ENCODE peak calls at places on chromosomes 13 and 19, in six cellular contexts. I is uterus, X is adrenal gland, F is right lobe of liver, K is body of pancreas, R is A549. B is an unnamed sample.

GRCh38 chr13:50358715-50359367 is 343.6 kb downstream of the KCNRG start:
- DNase-seq in I (no peak), X (no peak), F (no peak), K (no peak), R (no peak), B (no peak)

GRCh38 chr19:45757696-45758095 is 11.4 kb downstream of the SIX5 start:
- DNase-seq in I (no peak), X (no peak), F (no peak), K (no peak), R (no peak), B (no peak)

GRCh38 chr19:29665826-29666633 is 769 bp downstream of the PLEKHF1 start:
- DNase-seq in I (peak; percentile 54), X (peak; percentile 52), F (peak; percentile 67), K (no peak), R (no peak), B (peak; percentile 81)

GRCh38 chr13:75636339-75637095 is 387 bp downstream of the LMO7 start:
- DNase-seq in I (peak; percentile 16), X (peak; percentile 27), F (peak; percentile 24), K (peak; percentile 29), R (no peak), B (no peak)

GRCh38 chr19:30441011-30441410 is 68.8 kb downstream of the ZNF536 start:
- DNase-seq in I (no peak), X (peak; percentile 28), F (no peak), K (no peak), R (no peak), B (no peak)

GRCh38 chr13:60654405-60654804 is 257.4 kb downstream of the TDRD3 start:
- DNase-seq in I (no peak), X (peak; percentile 28), F (peak; percentile 38), K (peak; percentile 42), R (no peak), B (no peak)

GRCh38 chr13:35953537-35954206 is 177.5 kb downstream of the DCLK1 start:
- DNase-seq in I (peak; percentile 92), X (peak; percentile 59), F (no peak), K (peak; percentile 37), R (peak; percentile 7), B (peak; percentile 90)

GRCh38 chr13:77548594-77548993 is 13.1 kb downstream of the SCEL start:
- DNase-seq in I (no peak), X (no peak), F (no peak), K (no peak), R (no peak), B (no peak)

GRCh38 chr13:29484236-29484635 is 111.3 kb downstream of the SLC7A1 start:
- DNase-seq in I (no peak), X (no peak), F (no peak), K (no peak), R (no peak), B (no peak)

GRCh38 chr13:39335721-39336120 is 267.3 kb downstream of the LHFPL6 start:
- DNase-seq in I (no peak), X (no peak), F (no peak), K (no peak), R (no peak), B (no peak)

GRCh38 chr19:5907216-5907615 is 2.5 kb downstream of the VMAC start:
- DNase-seq in I (no peak), X (no peak), F (no peak), K (no peak), R (no peak), B (no peak)

GRCh38 chr19:10018219-10018618 is 4.9 kb downstream of the RDH8 start:
- DNase-seq in I (no peak), X (no peak), F (no peak), K (no peak), R (no peak), B (no peak)

GRCh38 chr13:28718538-28719226 is at the start of gene SLC46A3:
- DNase-seq in I (peak; percentile 99), X (peak; percentile 100), F (peak; percentile 99), K (peak; percentile 98), R (peak; percentile 86), B (peak; percentile 99)

GRCh38 chr19:17394891-17395415 is 957 bp upstream of the CCDC194 start:
- DNase-seq in I (no peak), X (peak; percentile 76), F (peak; percentile 58), K (peak; percentile 37), R (peak; percentile 48), B (no peak)

GRCh38 chr19:23404676-23405075 is 9.4 kb upstream of the ZNF91 start:
- DNase-seq in I (no peak), X (no peak), F (no peak), K (no peak), R (no peak), B (no peak)

GRCh38 chr13:83215627-83216026 is 666.6 kb downstream of the SLITRK1 start:
- DNase-seq in I (no peak), X (no peak), F (no peak), K (no peak), R (no peak), B (no peak)

GRCh38 chr13:29676535-29676934 is 81.0 kb upstream of the SLC7A1 start:
- DNase-seq in I (no peak), X (no peak), F (no peak), K (peak; percentile 14), R (no peak), B (no peak)

GRCh38 chr13:66859934-66860867 is 369.9 kb downstream of the PCDH9 start:
- DNase-seq in I (no peak), X (no peak), F (no peak), K (no peak), R (no peak), B (no peak)

GRCh38 chr19:11238781-11239376 is 540 bp upstream of the ANGPTL8 start:
- DNase-seq in I (no peak), X (no peak), F (no peak), K (no peak), R (no peak), B (no peak)

GRCh38 chr19:13118424-13119193 is 545 bp downstream of the NACC1 start:
- DNase-seq in I (peak; percentile 42), X (peak; percentile 58), F (peak; percentile 68), K (peak; percentile 49), R (peak; percentile 38), B (no peak)

GRCh38 chr19:44845612-44846454 is at the start of gene NECTIN2:
- DNase-seq in I (peak; percentile 100), X (peak; percentile 100), F (peak; percentile 100), K (peak; percentile 100), R (peak; percentile 100), B (peak; percentile 100)

GRCh38 chr19:10808937-10809655 is 26.9 kb downstream of the TMED1 start:
- DNase-seq in I (no peak), X (no peak), F (no peak), K (no peak), R (no peak), B (no peak)

GRCh38 chr19:33143897-33144405 is 12.0 kb downstream of the WDR88 start:
- DNase-seq in I (peak; percentile 50), X (peak; percentile 73), F (peak; percentile 51), K (peak; percentile 57), R (peak; percentile 98), B (peak; percentile 84)

GRCh38 chr13:97945792-97946419 is 7.6 kb upstream of the IPO5 start:
- DNase-seq in I (no peak), X (no peak), F (no peak), K (no peak), R (no peak), B (no peak)
- H3K27ac ChIP-seq in I (no peak overlapping the region), X (no peak overlapping the region), F (no peak overlapping the region), K (no peak overlapping the region), R (peak overlapping the region; percentile 87), B (no peak overlapping the region)

GRCh38 chr13:99085139-99085845 is 107.4 kb upstream of the DOCK9 start:
- DNase-seq in I (no peak), X (no peak), F (no peak), K (no peak), R (no peak), B (no peak)

GRCh38 chr13:99085846-99086148 is 107.9 kb upstream of the DOCK9 start:
- DNase-seq in I (no peak), X (no peak), F (no peak), K (no peak), R (no peak), B (no peak)

GRCh38 chr13:99086869-99087129 is 108.9 kb upstream of the DOCK9 start:
- DNase-seq in I (no peak), X (peak; percentile 47), F (no peak), K (no peak), R (peak; percentile 21), B (no peak)

GRCh38 chr13:99087130-99087953 is 109.5 kb upstream of the DOCK9 start:
- DNase-seq in I (peak; percentile 86), X (peak; percentile 89), F (peak; percentile 94), K (peak; percentile 93), R (peak; percentile 93), B (peak; percentile 94)

GRCh38 chr13:99086149-99086868 is 108.4 kb upstream of the DOCK9 start:
- DNase-seq in I (peak; percentile 42), X (peak; percentile 54), F (peak; percentile 68), K (peak; percentile 62), R (peak; percentile 42), B (peak; percentile 66)
- TF ChIP-seq POLR2A in I (peak; percentile 54), X (peak; percentile 31), F (peak; percentile 60), K (peak; percentile 7), R (peak; percentile 87), B (no peak)

GRCh38 chr13:114108894-114109293 is 23.5 kb downstream of the RASA3 start:
- DNase-seq in I (peak; percentile 9), X (no peak), F (peak; percentile 15), K (no peak), R (no peak), B (peak; percentile 48)

GRCh38 chr13:114106991-114107685 is 25.3 kb downstream of the RASA3 start:
- DNase-seq in I (peak; percentile 13), X (no peak), F (peak; percentile 17), K (no peak), R (no peak), B (no peak)

GRCh38 chr13:114108141-114108761 is 24.2 kb downstream of the RASA3 start:
- DNase-seq in I (peak; percentile 15), X (no peak), F (peak; percentile 10), K (no peak), R (no peak), B (peak; percentile 76)

GRCh38 chr13:114106526-114106925 is 25.9 kb downstream of the RASA3 start:
- DNase-seq in I (no peak), X (no peak), F (peak; percentile 1), K (no peak), R (no peak), B (no peak)

DNA sequence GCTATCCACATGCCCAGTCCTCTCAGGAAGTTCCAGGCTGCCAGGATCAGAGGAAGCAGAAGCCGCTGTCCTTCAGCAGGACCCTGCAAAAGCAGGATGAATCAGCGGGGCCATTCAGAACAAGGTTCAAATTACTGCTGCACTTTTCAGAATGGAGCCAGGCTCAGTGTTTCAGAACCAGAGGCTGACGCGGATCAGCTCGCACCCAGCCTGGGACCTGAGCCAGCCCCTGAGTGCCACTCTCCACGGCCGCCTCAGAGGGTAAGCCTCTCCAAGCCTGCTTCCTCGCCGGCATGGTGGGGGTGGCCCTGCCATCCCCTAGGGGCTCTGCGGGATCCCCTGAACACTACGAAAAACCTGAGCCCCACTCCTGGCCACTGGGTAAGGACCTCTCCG is 24.7 kb downstream of the RASA3 start:
- DNase-seq in I (peak; percentile 12), X (no peak), F (peak; percentile 9), K (no peak), R (no peak), B (peak; percentile 60)
- H3K27ac ChIP-seq in I (no peak overlapping the region), X (no peak overlapping the region), F (no peak overlapping the region), K (no peak overlapping the region), R (peak overlapping the region; percentile 26), B (no peak overlapping the region)

DNA sequence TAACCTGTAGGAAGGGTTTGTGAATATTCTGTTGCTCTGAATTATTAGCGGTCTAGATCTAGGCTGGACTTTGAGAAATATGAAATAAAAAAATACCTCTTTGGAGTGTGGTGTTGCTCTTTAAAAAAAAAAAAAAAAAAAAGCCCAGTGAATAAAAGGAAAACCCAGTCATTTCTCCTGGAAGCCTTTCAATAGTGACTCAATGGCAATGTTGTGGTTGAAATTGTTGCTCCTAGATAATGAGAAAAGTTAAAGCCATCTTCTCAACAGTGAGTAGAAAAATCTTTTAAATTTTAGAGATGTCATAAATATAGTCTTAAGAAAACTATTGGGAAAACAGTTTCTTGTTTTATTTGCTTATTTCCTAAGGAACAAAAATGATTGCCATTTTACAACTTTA is 135.3 kb downstream of the RFC3 start:
- DNase-seq in I (no peak), X (no peak), F (no peak), K (no peak), R (no peak), B (no peak)
- TF ChIP-seq POLR2A in I (no peak), X (no peak), F (no peak), K (no peak), R (no peak), B (no peak)

B was measured in suprapubic skin.